ENCODE peak calls at places on chromosomes 1 and 21, in eight cellular contexts. C is T-helper 9 cell, O is left ventricle myocardium inferior, H is COR-L47, V is transverse colon, Z is psoas muscle, Q is GM12865, W is dermis blood vessel endothelial cell. U is an unnamed sample.

GRCh38 chr1:8702121-8702520 is 115.3 kb downstream of the RERE start:
- DNase-seq in O (no peak), Q (peak; percentile 53), Z (no peak), V (peak; percentile 57), W (peak; percentile 72), C (no peak), H (peak; percentile 28), U (no peak)

GRCh38 chr1:228005511-228006033 is 1.2 kb upstream of the WNT3A start:
- DNase-seq in Q (no peak), O (no peak), Z (no peak), H (no peak), W (no peak), C (no peak), V (no peak), U (no peak)

GRCh38 chr1:41280189-41281032 is 38.3 kb upstream of the SCMH1 start:
- DNase-seq in Q (no peak), Z (no peak), V (no peak), W (no peak), O (no peak), C (no peak), H (no peak), U (no peak)

GRCh38 chr1:236920270-236920894 is 83.9 kb downstream of the MT1HL1 start:
- DNase-seq in C (no peak), O (no peak), V (no peak), H (no peak), Z (no peak), W (no peak), Q (no peak), U (no peak)

GRCh38 chr1:27392778-27393635 is 585 bp downstream of the GPR3 start:
- DNase-seq in Z (no peak), O (no peak), V (no peak), W (no peak), Q (no peak), H (no peak), C (no peak), U (no peak)

GRCh38 chr1:197471248-197472035 is 203.4 kb downstream of the CRB1 start:
- DNase-seq in Z (no peak), H (peak; percentile 83), Q (no peak), W (no peak), O (no peak), V (no peak), C (no peak), U (no peak)

GRCh38 chr1:54490361-54491248 is 57.4 kb upstream of the ACOT11 start:
- DNase-seq in Q (no peak), W (no peak), C (no peak), Z (no peak), O (peak; percentile 32), V (peak; percentile 47), H (peak; percentile 57), U (no peak)

GRCh38 chr1:13587256-13588030 is 3.8 kb downstream of the PDPN start:
- DNase-seq in C (no peak), H (no peak), Z (no peak), O (no peak), Q (no peak), V (no peak), W (no peak), U (no peak)

GRCh38 chr1:109528296-109528695 is 11.4 kb upstream of the GPR61 start:
- DNase-seq in V (no peak), W (no peak), H (no peak), Z (no peak), O (no peak), Q (no peak), C (no peak), U (no peak)

GRCh38 chr1:6380037-6380436 is 13.5 kb downstream of the ACOT7 start:
- DNase-seq in O (no peak), C (no peak), H (no peak), W (no peak), V (no peak), Z (no peak), Q (no peak), U (no peak)

GRCh38 chr1:220881918-220882891 is 3.0 kb downstream of the HLX start:
- DNase-seq in W (peak; percentile 44), C (no peak), O (no peak), Q (no peak), H (no peak), V (peak; percentile 46), Z (peak; percentile 49), U (no peak)

GRCh38 chr1:26739251-26739914 is 43.6 kb downstream of the ARID1A start:
- DNase-seq in Q (no peak), V (no peak), H (no peak), Z (no peak), C (no peak), W (no peak), O (no peak), U (no peak)

GRCh38 chr21:37644666-37645065 is 271.6 kb downstream of the KCNJ6 start:
- DNase-seq in Q (no peak), O (no peak), H (no peak), Z (no peak), V (no peak), W (peak; percentile 92), C (no peak), U (no peak)

GRCh38 chr1:19284881-19285280 is 3.7 kb downstream of the AKR7A3 start:
- DNase-seq in O (no peak), H (no peak), W (no peak), Z (no peak), C (no peak), Q (no peak), V (no peak), U (no peak)

GRCh38 chr1:36458910-36459309 is 5.3 kb downstream of the MRPS15 start:
- DNase-seq in H (no peak), V (no peak), Z (no peak), O (no peak), Q (no peak), C (no peak), W (no peak), U (no peak)

GRCh38 chr1:228216371-228217320 is 8.8 kb downstream of the OBSCN start:
- DNase-seq in V (no peak), Q (no peak), O (no peak), C (no peak), Z (peak; percentile 68), H (no peak), W (no peak), U (no peak)

GRCh38 chr1:212689196-212689710 is 10.4 kb downstream of the BATF3 start:
- DNase-seq in O (no peak), C (no peak), H (no peak), V (no peak), Q (no peak), W (no peak), Z (no peak), U (no peak)

GRCh38 chr1:155454096-155454495 is 108.5 kb downstream of the ASH1L start:
- DNase-seq in V (no peak), Z (no peak), W (no peak), Q (no peak), C (no peak), O (no peak), H (no peak), U (no peak)

GRCh38 chr1:87024936-87025537 is 110.6 kb downstream of the HS2ST1 start:
- DNase-seq in C (no peak), H (peak; percentile 50), V (no peak), Q (peak; percentile 52), Z (no peak), O (no peak), W (peak; percentile 64), U (no peak)

GRCh38 chr21:42799516-42799915 is 79.8 kb downstream of the WDR4 start:
- DNase-seq in W (no peak), Z (no peak), Q (peak; percentile 30), O (no peak), C (no peak), H (no peak), V (no peak), U (no peak)

GRCh38 chr21:42468511-42469131 is 27.4 kb downstream of the RSPH1 start:
- DNase-seq in V (peak; percentile 7), O (no peak), W (no peak), Z (no peak), H (no peak), Q (no peak), C (no peak), U (no peak)

U was measured in Right ventricle myocardium inferior.